ENCODE peak calls at places on chromosomes 4 and X, in four cellular contexts. J, P, C and W are unnamed samples.
A peak's percentile ranks its signal among the peaks of the same experiment; 100 is the strongest.

GRCh38 chr4:7657545-7658296 is 223.0 kb upstream of the PSAPL1 start:
- DNase-seq in C (no peak), J (no peak), P (no peak), W (no peak)

GRCh38 chrX:16002185-16002584 is 121.2 kb upstream of the GRPR start:
- DNase-seq in C (no peak), P (no peak), J (no peak), W (no peak)

GRCh38 chr4:5609265-5610007 is 98.9 kb downstream of the EVC2 start:
- DNase-seq in P (no peak), J (no peak), C (no peak), W (peak; percentile 49)

GRCh38 chr4:179709961-179710624 is 2267.9 kb upstream of the AGA start:
- DNase-seq in C (no peak), P (no peak), J (no peak), W (no peak)

GRCh38 chr4:3871181-3871852 is 105.1 kb downstream of the ADRA2C start:
- DNase-seq in J (peak; percentile 69), P (no peak), C (peak; percentile 15), W (no peak)

GRCh38 chr4:10095296-10095991 is 21.2 kb downstream of the WDR1 start:
- DNase-seq in C (no peak), P (no peak), J (no peak), W (no peak)

GRCh38 chr4:150104401-150105027 is 26.3 kb downstream of the DCLK2 start:
- DNase-seq in C (peak; percentile 90), P (no peak), J (no peak), W (no peak)

GRCh38 chrX:12563121-12563520 is 228.1 kb upstream of the PRPS2 start:
- DNase-seq in C (no peak), P (no peak), J (no peak), W (no peak)

GRCh38 chr4:139540161-139540560 is 15.9 kb downstream of the SETD7 start:
- DNase-seq in C (no peak), P (no peak), J (no peak), W (no peak)

GRCh38 chr4:85587952-85588351 is 113.0 kb downstream of the ARHGAP24 start:
- DNase-seq in C (no peak), P (no peak), J (no peak), W (no peak)

GRCh38 chr4:87497141-87497540 is 32.0 kb downstream of the SPARCL1 start:
- DNase-seq in C (no peak), J (peak; percentile 21), P (no peak), W (no peak)

GRCh38 chrX:14922437-14922836 is 49.2 kb downstream of the MOSPD2 start:
- DNase-seq in C (no peak), P (no peak), J (no peak), W (no peak)

GRCh38 chrX:20026278-20026677 is 35.4 kb upstream of the BCLAF3 start:
- DNase-seq in J (no peak), C (no peak), P (no peak), W (no peak)

GRCh38 chr4:73194064-73194463 is 64.5 kb downstream of the ANKRD17 start:
- DNase-seq in P (no peak), J (no peak), C (no peak), W (no peak)

GRCh38 chr4:105797225-105797624 is 88.6 kb downstream of the GSTCD start:
- DNase-seq in C (no peak), P (no peak), J (no peak), W (no peak)

GRCh38 chr4:13944095-13944501 is 316.6 kb upstream of the BOD1L1 start:
- DNase-seq in J (no peak), C (no peak), P (no peak), W (no peak)

GRCh38 chr4:98994474-98995182 is 893 bp upstream of the METAP1 start:
- DNase-seq in C (no peak), J (no peak), P (no peak), W (no peak)

GRCh38 chr4:56215901-56216300 is 171.4 kb downstream of the AASDH start:
- DNase-seq in P (peak; percentile 58), C (peak; percentile 28), J (peak; percentile 7), W (no peak)

GRCh38 chrX:106177106-106177981 is 9.2 kb downstream of the PWWP3B start:
- DNase-seq in J (no peak), P (no peak), C (no peak), W (peak; percentile 10)

GRCh38 chr4:29405151-29405550 is 1315.0 kb upstream of the PCDH7 start:
- DNase-seq in C (no peak), J (no peak), P (no peak), W (no peak)

GRCh38 chrX:133980406-133980805 is 5.0 kb downstream of the GPC3 start:
- DNase-seq in J (no peak), C (no peak), P (no peak), W (no peak)

GRCh38 chrX:2188840-2189239 is 311.9 kb downstream of the DHRSX start:
- DNase-seq in C (no peak), J (no peak), P (no peak), W (no peak)

GRCh38 chr4:100162027-100162685 is 28.1 kb downstream of the DDIT4L start:
- DNase-seq in J (no peak), C (no peak), P (peak; percentile 1), W (no peak)

GRCh38 chr4:11647433-11647832 is 218.7 kb upstream of the HS3ST1 start:
- DNase-seq in P (no peak), C (no peak), J (no peak), W (no peak)

GRCh38 chr4:8728536-8729407 is 136.2 kb downstream of the CPZ start:
- DNase-seq in C (no peak), P (no peak), J (no peak), W (no peak)

GRCh38 chr4:75683482-75684155 is 10.4 kb upstream of the G3BP2 start:
- DNase-seq in C (no peak), P (no peak), J (no peak), W (no peak)

GRCh38 chr4:122712782-122713181 is 19.7 kb upstream of the BBS12 start:
- DNase-seq in P (no peak), C (no peak), J (no peak), W (no peak)

GRCh38 chr4:101393256-101393655 is 45.9 kb upstream of the PPP3CA start:
- DNase-seq in P (peak; percentile 28), C (no peak), J (no peak), W (no peak)

GRCh38 chr4:56743550-56743949 is 62.5 kb upstream of the HOPX start:
- DNase-seq in P (no peak), J (no peak), C (no peak), W (peak; percentile 26)

GRCh38 chr4:145904413-145905177 is 34.0 kb downstream of the ZNF827 start:
- DNase-seq in J (no peak), P (no peak), C (no peak), W (no peak)

GRCh38 chrX:101078716-101079115 is at the start of gene TMEM35A:
- DNase-seq in P (no peak), C (peak; percentile 71), J (peak; percentile 4), W (peak; percentile 42)

GRCh38 chrX:100424012-100424411 is 13.9 kb upstream of the PCDH19 start:
- DNase-seq in P (peak; percentile 14), C (no peak), J (no peak), W (no peak)

GRCh38 chr4:147511005-147511660 is 30.2 kb downstream of the EDNRA start:
- DNase-seq in C (no peak), P (no peak), J (no peak), W (no peak)

GRCh38 chr4:47315346-47315745 is 148.2 kb downstream of the COMMD8 start:
- DNase-seq in J (no peak), P (no peak), C (no peak), W (no peak)